ENCODE peak calls at places on chromosomes 3 and 15, in seven cellular contexts. J is GM23338, Y is transverse colon, R is dorsolateral prefrontal cortex, I is PC-9, E is GM06990, T is HCT116. S is an unnamed sample.

GRCh38 chr3:19734453-19734852 is 199.6 kb downstream of the EFHB start:
- DNase-seq in T (no peak), I (no peak), Y (no peak), E (no peak), J (no peak), R (no peak), S (no peak)

GRCh38 chr15:101258238-101259144 is 6.6 kb upstream of the CHSY1 start:
- DNase-seq in I (peak), J (peak), R (peak), E (no peak), Y (peak), T (peak), S (peak)

GRCh38 chr3:7075120-7075519 is 214.2 kb downstream of the GRM7 start:
- DNase-seq in Y (no peak), E (no peak), J (no peak), T (no peak), R (no peak), I (no peak), S (no peak)

GRCh38 chr3:154795582-154795981 is 284.5 kb upstream of the MME start:
- DNase-seq in R (no peak), I (no peak), T (no peak), Y (no peak), J (no peak), E (no peak), S (no peak)

GRCh38 chr15:40441736-40442531 is 1.2 kb downstream of the BAHD1 start:
- DNase-seq in E (peak), Y (peak), J (peak), R (no peak), I (no peak), T (no peak), S (no peak)

GRCh38 chr3:38579146-38579545 is 70.3 kb downstream of the SCN5A start:
- DNase-seq in I (peak), E (no peak), R (no peak), T (no peak), Y (no peak), J (peak), S (no peak)

GRCh38 chr3:45647148-45647619 is 42.0 kb upstream of the SACM1L start:
- DNase-seq in I (no peak), T (no peak), E (no peak), R (no peak), J (no peak), Y (no peak), S (no peak)

GRCh38 chr3:107240183-107241091 is 136.8 kb upstream of the CCDC54 start:
- DNase-seq in R (peak), J (peak), E (peak), I (peak), Y (peak), T (peak), S (peak)

GRCh38 chr3:36635731-36636130 is 128.6 kb downstream of the DCLK3 start:
- DNase-seq in T (no peak), Y (no peak), E (no peak), R (no peak), I (no peak), J (no peak), S (no peak)

GRCh38 chr3:37833790-37834189 is 27.9 kb upstream of the CTDSPL start:
- DNase-seq in J (peak), T (no peak), R (no peak), E (no peak), I (no peak), Y (no peak), S (no peak)

GRCh38 chr3:154818676-154819255 is 261.4 kb upstream of the MME start:
- DNase-seq in R (no peak), T (no peak), Y (no peak), J (no peak), E (no peak), I (no peak), S (no peak)

GRCh38 chr3:151895881-151896661 is 22.6 kb downstream of the SUCNR1 start:
- DNase-seq in E (no peak), J (no peak), I (no peak), Y (no peak), R (no peak), T (no peak), S (no peak)

GRCh38 chr3:180040966-180041365 is 4.2 kb upstream of the PEX5L start:
- DNase-seq in Y (no peak), R (no peak), T (no peak), E (no peak), J (no peak), I (no peak), S (no peak)

GRCh38 chr3:190444036-190444435 is 5.7 kb downstream of the TMEM207 start:
- DNase-seq in I (no peak), J (no peak), T (no peak), E (no peak), Y (no peak), R (no peak), S (no peak)

GRCh38 chr3:22940285-22940684 is 262.8 kb upstream of the UBE2E2 start:
- DNase-seq in E (no peak), I (no peak), R (no peak), J (no peak), Y (no peak), T (no peak), S (no peak)

GRCh38 chr3:59809016-59809415 is 759.2 kb upstream of the CFAP20DC start:
- DNase-seq in T (no peak), Y (no peak), R (no peak), I (no peak), E (no peak), J (no peak), S (no peak)

GRCh38 chr3:100042144-100042543 is 72.2 kb downstream of the FILIP1L start:
- DNase-seq in T (no peak), R (no peak), I (peak), Y (no peak), E (no peak), J (no peak), S (no peak)

GRCh38 chr3:71581981-71582611 is 1.4 kb downstream of the FOXP1 start:
- DNase-seq in Y (peak), T (no peak), E (no peak), R (peak), I (peak), J (peak), S (no peak)

GRCh38 chr3:48280883-48281282 is 40.0 kb downstream of the ZNF589 start:
- DNase-seq in E (no peak), R (no peak), Y (no peak), T (no peak), I (no peak), J (no peak), S (no peak)

GRCh38 chr3:39150803-39151631 is 2.4 kb downstream of the CSRNP1 start:
- DNase-seq in J (peak), T (no peak), Y (peak), E (no peak), I (peak), R (peak), S (no peak)

GRCh38 chr15:96330450-96331140 is at the start of gene NR2F2:
- DNase-seq in Y (peak), T (peak), J (peak), R (peak), E (peak), I (peak), S (no peak)

GRCh38 chr3:14774431-14774830 is 44.3 kb upstream of the FGD5 start:
- DNase-seq in I (no peak), E (no peak), R (no peak), J (no peak), T (no peak), Y (no peak), S (no peak)

GRCh38 chr3:38578551-38578950 is 70.9 kb downstream of the SCN5A start:
- DNase-seq in J (no peak), I (no peak), T (no peak), Y (no peak), R (no peak), E (no peak), S (no peak)

GRCh38 chr3:68999605-69000004 is 13.9 kb downstream of the EOGT start:
- DNase-seq in I (no peak), R (no peak), J (no peak), E (no peak), Y (no peak), T (no peak), S (no peak)
- TF ChIP-seq CTCF in I (no peak), R (no peak), J (no peak), E (no peak), Y (no peak), T (no peak), S (no peak)

DNA sequence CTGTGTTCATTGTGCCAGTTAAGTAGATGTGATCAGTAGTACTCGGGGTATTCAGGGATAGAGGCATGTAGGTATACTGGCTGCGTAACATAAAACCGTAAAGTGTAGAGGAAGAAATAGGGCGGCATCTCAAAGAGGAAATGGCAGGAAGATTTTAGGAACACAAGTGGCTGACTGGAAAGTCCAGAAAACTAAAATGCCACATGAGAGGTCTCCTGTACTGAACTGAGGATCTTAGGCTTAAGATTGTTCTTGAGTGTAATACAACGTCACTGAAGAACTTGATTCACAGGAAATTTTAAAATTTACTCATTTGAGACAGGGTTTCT is 2.3 kb upstream of the LMLN start:
- DNase-seq in E (no peak), J (no peak), R (no peak), I (no peak), T (no peak), Y (no peak), S (no peak)
- H3K4me3 ChIP-seq in E (no peak), J (no peak), R (no peak), I (no peak), T (no peak), Y (no peak), S (no peak)

GRCh38 chr3:9942934-9943690 is 9.1 kb downstream of the PRRT3 start:
- DNase-seq in J (no peak), T (no peak), R (no peak), I (no peak), E (no peak), Y (no peak), S (no peak)
- TF ChIP-seq CTCF in J (no peak), T (no peak), R (no peak), I (no peak), E (no peak), Y (no peak), S (no peak)

DNA sequence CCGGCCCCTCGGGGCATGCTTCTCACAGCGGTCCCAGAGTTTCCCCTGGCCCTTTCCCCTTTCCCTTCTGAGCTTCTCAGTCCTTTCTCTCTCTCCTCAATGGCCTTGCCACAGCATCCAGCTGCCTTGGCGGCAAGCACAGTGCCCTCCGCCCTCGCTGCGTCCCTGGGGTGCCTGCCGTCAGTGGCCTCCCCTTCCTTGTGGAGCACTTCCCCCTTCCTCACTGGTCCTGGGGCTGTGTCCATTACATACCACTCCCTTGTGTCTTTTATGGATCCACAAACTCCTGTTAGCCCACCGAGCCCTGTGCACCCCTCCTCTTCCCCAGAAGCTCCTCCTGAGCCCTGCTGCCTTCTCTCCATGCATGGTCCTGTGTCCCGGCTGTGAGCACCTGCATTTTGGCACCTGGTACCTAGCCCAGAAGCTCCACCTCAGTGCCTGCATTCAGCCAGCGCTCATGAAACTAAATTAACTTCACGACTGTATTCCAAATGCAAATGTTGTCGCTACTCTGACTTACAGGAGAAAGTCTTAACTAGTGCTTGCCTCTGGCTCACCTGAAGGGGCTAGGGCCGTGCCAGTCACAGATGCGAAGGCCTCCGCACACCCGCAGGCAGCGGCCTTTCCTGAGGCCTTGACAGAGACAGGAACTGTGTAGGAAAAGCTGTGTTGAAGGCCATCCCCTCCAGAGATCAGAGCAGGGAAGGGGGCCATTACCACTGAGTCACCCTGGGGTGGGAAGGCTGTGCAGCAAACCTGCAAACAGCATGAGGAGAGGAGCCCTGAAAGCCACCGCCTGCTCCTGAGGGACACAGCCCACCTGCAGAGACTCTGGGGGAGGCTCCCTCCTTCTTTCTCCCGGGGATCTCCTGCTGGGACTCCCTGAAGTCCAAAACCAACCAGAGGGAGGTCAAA is 19.1 kb upstream of the KLF13 start:
- DNase-seq in T (no peak), R (no peak), E (no peak), J (no peak), I (no peak), Y (no peak), S (no peak)
- H3K4me3 ChIP-seq in T (no peak), R (no peak), E (no peak), J (peak), I (no peak), Y (no peak), S (no peak)

GRCh38 chr15:57631386-57632110 is 39.8 kb downstream of the MYZAP start:
- DNase-seq in E (no peak), T (no peak), R (no peak), I (no peak), J (no peak), Y (no peak), S (no peak)

GRCh38 chr15:57624730-57625129 is 33.0 kb downstream of the MYZAP start:
- DNase-seq in E (no peak), I (no peak), T (no peak), Y (no peak), J (no peak), R (no peak), S (no peak)

GRCh38 chr15:57626713-57627440 is 35.2 kb downstream of the MYZAP start:
- DNase-seq in J (no peak), Y (no peak), I (no peak), T (no peak), R (no peak), E (no peak), S (no peak)

GRCh38 chr15:57625703-57626448 is 34.2 kb downstream of the MYZAP start:
- DNase-seq in R (no peak), E (no peak), I (no peak), J (no peak), T (no peak), Y (no peak), S (no peak)
- TF ChIP-seq CTCF in R (no peak), E (no peak), I (no peak), J (no peak), T (no peak), Y (no peak), S (no peak)

DNA sequence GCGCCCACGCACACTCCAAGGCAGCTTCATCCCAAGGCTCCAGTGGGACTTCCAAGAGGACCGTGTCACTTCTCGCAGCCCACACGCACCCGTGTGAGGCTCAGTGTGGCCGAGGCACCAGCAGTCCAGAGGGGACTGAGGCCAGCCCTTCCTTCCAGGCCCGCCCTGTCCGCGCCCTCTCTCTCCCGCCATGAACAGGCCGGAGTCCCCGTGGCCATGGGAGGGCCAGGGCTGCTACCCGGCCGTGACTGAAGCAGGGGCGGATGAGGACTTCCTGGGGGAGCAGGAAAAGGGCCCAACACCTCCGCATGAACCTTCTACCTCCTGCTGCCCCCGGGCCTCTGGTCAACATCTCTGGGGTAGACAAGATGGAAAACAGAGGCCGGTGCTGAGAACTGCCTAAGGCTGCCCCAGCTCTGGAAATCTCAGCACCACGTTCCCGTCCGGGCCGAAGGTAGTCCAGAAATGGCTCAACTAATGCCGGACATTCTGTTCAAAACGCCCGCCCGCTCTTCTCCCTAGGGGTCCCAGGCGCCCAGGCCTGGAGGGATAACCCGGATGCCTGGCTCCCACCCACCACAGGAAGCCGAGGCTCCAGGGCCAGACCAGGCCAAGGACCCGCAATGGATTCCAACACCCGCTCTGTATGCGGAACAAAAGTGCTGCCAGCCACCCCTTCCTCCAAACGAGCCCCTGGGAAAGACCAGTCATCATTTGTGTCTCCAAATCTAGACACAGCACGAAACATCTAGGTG is 32.7 kb downstream of the TNK2 start:
- DNase-seq in T (no peak), Y (no peak), R (no peak), I (no peak), J (no peak), E (no peak), S (no peak)
- H3K4me3 ChIP-seq in T (peak), Y (no peak), R (no peak), I (peak), J (no peak), E (no peak), S (no peak)

GRCh38 chr15:55562601-55563000 is 25.5 kb downstream of the PYGO1 start:
- DNase-seq in Y (no peak), I (no peak), J (no peak), R (no peak), T (no peak), E (no peak), S (no peak)

DNA sequence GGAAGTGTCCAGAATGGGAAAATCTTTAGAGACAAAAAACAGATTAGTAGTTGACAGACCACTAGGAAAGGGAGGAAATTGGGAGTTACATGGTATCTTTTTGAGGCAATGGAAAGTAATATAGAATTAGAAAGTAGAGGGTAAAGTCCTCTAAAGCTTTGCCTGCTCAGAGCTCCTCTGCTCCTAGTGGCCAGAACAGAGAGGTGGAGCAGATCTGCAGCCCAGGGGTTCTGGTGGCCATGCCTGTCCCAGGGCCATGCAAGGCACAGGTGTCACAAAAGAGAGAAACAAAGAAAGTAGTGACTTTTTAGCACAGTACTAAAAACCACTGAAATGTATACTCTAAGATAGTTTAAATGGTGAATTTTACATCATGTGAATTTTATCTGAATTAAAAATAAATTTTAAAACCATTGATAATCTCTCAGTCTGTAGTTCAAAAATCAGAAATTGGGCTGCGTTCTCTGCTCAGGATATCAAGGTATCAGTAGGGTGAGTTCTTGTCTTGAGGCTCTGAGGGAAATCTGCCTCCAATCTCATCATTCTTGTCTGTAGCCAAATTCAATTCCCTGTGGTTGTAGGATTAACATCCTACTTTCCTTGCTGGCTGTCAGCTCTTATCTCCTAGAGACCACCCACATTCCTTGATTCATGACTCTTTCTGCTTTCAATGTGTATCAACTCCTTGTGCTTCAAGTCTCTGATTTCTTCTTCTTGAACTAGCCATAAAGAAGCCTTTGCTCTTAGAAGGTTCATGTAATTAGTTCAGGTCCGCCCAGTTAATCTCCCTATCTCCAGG is 23.6 kb downstream of the PYGO1 start:
- DNase-seq in Y (no peak), R (no peak), I (no peak), E (no peak), J (peak), T (no peak), S (no peak)
- TF ChIP-seq CTCF in Y (no peak), R (no peak), I (peak), E (peak), J (peak), T (no peak), S (peak)

GRCh38 chr3:172517859-172518466 is 5.3 kb downstream of the TNFSF10 start:
- DNase-seq in R (no peak), T (no peak), I (no peak), Y (no peak), E (no peak), J (no peak), S (no peak)
- H3K4me3 ChIP-seq in R (no peak), T (no peak), I (no peak), Y (no peak), E (no peak), J (no peak), S (no peak)

GRCh38 chr15:60908888-60909287 is 320.2 kb downstream of the RORA start:
- DNase-seq in E (no peak), J (no peak), T (no peak), Y (no peak), I (no peak), R (no peak), S (no peak)

GRCh38 chr15:60906275-60906674 is 322.8 kb downstream of the RORA start:
- DNase-seq in R (no peak), E (no peak), I (no peak), Y (no peak), J (no peak), T (no peak), S (no peak)

GRCh38 chr15:60907233-60907947 is 321.7 kb downstream of the RORA start:
- DNase-seq in T (no peak), I (no peak), R (no peak), Y (no peak), E (no peak), J (no peak), S (no peak)

GRCh38 chr15:60903221-60903620 is 325.9 kb downstream of the RORA start:
- DNase-seq in T (no peak), R (no peak), Y (no peak), I (no peak), J (no peak), E (no peak), S (no peak)

GRCh38 chr15:60905587-60905986 is 323.5 kb downstream of the RORA start:
- DNase-seq in T (no peak), E (no peak), R (no peak), Y (peak), I (no peak), J (peak), S (no peak)
- TF ChIP-seq CTCF in T (no peak), E (peak), R (no peak), Y (no peak), I (no peak), J (peak), S (peak)